ENCODE peak calls at places on chromosome 14, in nine cellular contexts. One of them, this sample, is unnamed.

GRCh38 chr14:87066221-87066817 is 926.7 kb downstream of the GALC start:
- DNase-seq in heart left ventricle: no peak
- DNase-seq in IMR-90: peak; percentile 4
- DNase-seq in adrenal gland: no peak
- DNase-seq in H1: no peak
- DNase-seq in left lung: no peak
- DNase-seq in mammary epithelial cell: peak; percentile 27
- DNase-seq in stomach: no peak
- DNase-seq in transverse colon: no peak
- DNase-seq in this sample: no peak

GRCh38 chr14:54465654-54466053 is 23.1 kb downstream of the GMFB start:
- DNase-seq in heart left ventricle: no peak
- DNase-seq in IMR-90: no peak
- DNase-seq in adrenal gland: no peak
- DNase-seq in H1: no peak
- DNase-seq in left lung: no peak
- DNase-seq in mammary epithelial cell: no peak
- DNase-seq in stomach: no peak
- DNase-seq in transverse colon: no peak
- DNase-seq in this sample: peak; percentile 48

GRCh38 chr14:32620724-32621123 is 291.6 kb downstream of the AKAP6 start:
- DNase-seq in heart left ventricle: no peak
- DNase-seq in IMR-90: peak; percentile 21
- DNase-seq in adrenal gland: no peak
- DNase-seq in H1: no peak
- DNase-seq in left lung: no peak
- DNase-seq in mammary epithelial cell: no peak
- DNase-seq in stomach: no peak
- DNase-seq in transverse colon: no peak
- DNase-seq in this sample: no peak

GRCh38 chr14:89214221-89214965 is 202.6 kb downstream of the FOXN3 start:
- DNase-seq in heart left ventricle: peak; percentile 73
- DNase-seq in IMR-90: no peak
- DNase-seq in adrenal gland: no peak
- DNase-seq in H1: no peak
- DNase-seq in left lung: peak; percentile 85
- DNase-seq in mammary epithelial cell: peak; percentile 7
- DNase-seq in stomach: peak; percentile 96
- DNase-seq in transverse colon: peak; percentile 61
- DNase-seq in this sample: peak; percentile 57

GRCh38 chr14:61889914-61890351 is 127.7 kb downstream of the SNAPC1 start:
- DNase-seq in heart left ventricle: no peak
- DNase-seq in IMR-90: no peak
- DNase-seq in adrenal gland: no peak
- DNase-seq in H1: no peak
- DNase-seq in left lung: no peak
- DNase-seq in mammary epithelial cell: no peak
- DNase-seq in stomach: no peak
- DNase-seq in transverse colon: no peak
- DNase-seq in this sample: no peak

GRCh38 chr14:100673085-100673806 is 53.4 kb upstream of the DLK1 start:
- DNase-seq in heart left ventricle: no peak
- DNase-seq in IMR-90: no peak
- DNase-seq in adrenal gland: no peak
- DNase-seq in H1: peak; percentile 73
- DNase-seq in left lung: peak; percentile 84
- DNase-seq in mammary epithelial cell: no peak
- DNase-seq in stomach: peak; percentile 81
- DNase-seq in transverse colon: peak; percentile 73
- DNase-seq in this sample: peak; percentile 88

GRCh38 chr14:91406451-91406850 is 11.2 kb downstream of the CCDC88C start:
- DNase-seq in heart left ventricle: no peak
- DNase-seq in IMR-90: no peak
- DNase-seq in adrenal gland: no peak
- DNase-seq in H1: no peak
- DNase-seq in left lung: no peak
- DNase-seq in mammary epithelial cell: no peak
- DNase-seq in stomach: no peak
- DNase-seq in transverse colon: no peak
- DNase-seq in this sample: no peak

GRCh38 chr14:85421166-85421877 is 108.6 kb upstream of the FLRT2 start:
- DNase-seq in heart left ventricle: no peak
- DNase-seq in IMR-90: peak; percentile 83
- DNase-seq in adrenal gland: no peak
- DNase-seq in H1: no peak
- DNase-seq in left lung: no peak
- DNase-seq in mammary epithelial cell: peak; percentile 90
- DNase-seq in stomach: no peak
- DNase-seq in transverse colon: no peak
- DNase-seq in this sample: no peak

GRCh38 chr14:23751591-23751990 is 115.4 kb downstream of the DHRS2 start:
- DNase-seq in heart left ventricle: no peak
- DNase-seq in IMR-90: no peak
- DNase-seq in adrenal gland: no peak
- DNase-seq in H1: no peak
- DNase-seq in left lung: no peak
- DNase-seq in mammary epithelial cell: no peak
- DNase-seq in stomach: no peak
- DNase-seq in transverse colon: no peak
- DNase-seq in this sample: no peak

GRCh38 chr14:29906256-29906885 is 21.3 kb downstream of the PRKD1 start:
- DNase-seq in heart left ventricle: no peak
- DNase-seq in IMR-90: peak; percentile 71
- DNase-seq in adrenal gland: peak; percentile 54
- DNase-seq in H1: no peak
- DNase-seq in left lung: no peak
- DNase-seq in mammary epithelial cell: peak; percentile 85
- DNase-seq in stomach: peak; percentile 37
- DNase-seq in transverse colon: no peak
- DNase-seq in this sample: no peak

GRCh38 chr14:70350078-70350477 is 9.4 kb downstream of the COX16 start:
- DNase-seq in heart left ventricle: no peak
- DNase-seq in IMR-90: no peak
- DNase-seq in adrenal gland: no peak
- DNase-seq in H1: peak; percentile 50
- DNase-seq in left lung: no peak
- DNase-seq in mammary epithelial cell: no peak
- DNase-seq in stomach: no peak
- DNase-seq in transverse colon: no peak
- DNase-seq in this sample: no peak

GRCh38 chr14:50569714-50570274 is 9.8 kb downstream of the ATL1 start:
- DNase-seq in heart left ventricle: no peak
- DNase-seq in IMR-90: no peak
- DNase-seq in adrenal gland: no peak
- DNase-seq in H1: no peak
- DNase-seq in left lung: no peak
- DNase-seq in mammary epithelial cell: no peak
- DNase-seq in stomach: no peak
- DNase-seq in transverse colon: no peak
- DNase-seq in this sample: no peak

GRCh38 chr14:93084402-93084801 is 31.3 kb downstream of the ITPK1 start:
- DNase-seq in heart left ventricle: no peak
- DNase-seq in IMR-90: no peak
- DNase-seq in adrenal gland: no peak
- DNase-seq in H1: no peak
- DNase-seq in left lung: peak; percentile 3
- DNase-seq in mammary epithelial cell: no peak
- DNase-seq in stomach: no peak
- DNase-seq in transverse colon: no peak
- DNase-seq in this sample: no peak
- H3K4me1 ChIP-seq in heart left ventricle: peaks cover 43% of the 10 kb centered on the region
- H3K4me1 ChIP-seq in IMR-90: peaks cover 2% of the 10 kb centered on the region
- H3K4me1 ChIP-seq in adrenal gland: no peaks in the 10 kb centered on the region
- H3K4me1 ChIP-seq in H1: peaks cover 14% of the 10 kb centered on the region
- H3K4me1 ChIP-seq in left lung: peaks cover 31% of the 10 kb centered on the region
- H3K4me1 ChIP-seq in mammary epithelial cell: peaks cover 30% of the 10 kb centered on the region
- H3K4me1 ChIP-seq in stomach: no peaks in the 10 kb centered on the region
- H3K4me1 ChIP-seq in transverse colon: peaks cover 4% of the 10 kb centered on the region
- H3K4me1 ChIP-seq in this sample: no peaks in the 10 kb centered on the region

GRCh38 chr14:105013150-105013787 is 7.6 kb downstream of the CDCA4 start:
- DNase-seq in heart left ventricle: peak; percentile 39
- DNase-seq in IMR-90: peak; percentile 10
- DNase-seq in adrenal gland: peak; percentile 25
- DNase-seq in H1: no peak
- DNase-seq in left lung: no peak
- DNase-seq in mammary epithelial cell: no peak
- DNase-seq in stomach: no peak
- DNase-seq in transverse colon: no peak
- DNase-seq in this sample: peak; percentile 86

GRCh38 chr14:105011312-105011990 is 9.4 kb downstream of the CDCA4 start:
- DNase-seq in heart left ventricle: no peak
- DNase-seq in IMR-90: no peak
- DNase-seq in adrenal gland: no peak
- DNase-seq in H1: no peak
- DNase-seq in left lung: no peak
- DNase-seq in mammary epithelial cell: no peak
- DNase-seq in stomach: no peak
- DNase-seq in transverse colon: no peak
- DNase-seq in this sample: no peak

GRCh38 chr14:105014032-105014431 is 6.9 kb downstream of the CDCA4 start:
- DNase-seq in heart left ventricle: no peak
- DNase-seq in IMR-90: no peak
- DNase-seq in adrenal gland: no peak
- DNase-seq in H1: no peak
- DNase-seq in left lung: no peak
- DNase-seq in mammary epithelial cell: no peak
- DNase-seq in stomach: no peak
- DNase-seq in transverse colon: no peak
- DNase-seq in this sample: no peak

GRCh38 chr14:105010891-105011291 is 10.0 kb downstream of the CDCA4 start:
- DNase-seq in heart left ventricle: no peak
- DNase-seq in IMR-90: no peak
- DNase-seq in adrenal gland: no peak
- DNase-seq in H1: no peak
- DNase-seq in left lung: no peak
- DNase-seq in mammary epithelial cell: no peak
- DNase-seq in stomach: no peak
- DNase-seq in transverse colon: peak; percentile 32
- DNase-seq in this sample: peak; percentile 71

GRCh38 chr14:105012171-105012985 is 8.5 kb downstream of the CDCA4 start:
- DNase-seq in heart left ventricle: no peak
- DNase-seq in IMR-90: no peak
- DNase-seq in adrenal gland: peak; percentile 27
- DNase-seq in H1: no peak
- DNase-seq in left lung: no peak
- DNase-seq in mammary epithelial cell: no peak
- DNase-seq in stomach: peak; percentile 53
- DNase-seq in transverse colon: peak; percentile 34
- DNase-seq in this sample: peak; percentile 62
- H3K36me3 ChIP-seq in heart left ventricle: peaks cover 23% of the 10 kb centered on the region
- H3K36me3 ChIP-seq in IMR-90: peaks cover 28% of the 10 kb centered on the region
- H3K36me3 ChIP-seq in adrenal gland: no peaks in the 10 kb centered on the region
- H3K36me3 ChIP-seq in H1: peaks cover 20% of the 10 kb centered on the region
- H3K36me3 ChIP-seq in left lung: peaks cover 45% of the 10 kb centered on the region
- H3K36me3 ChIP-seq in mammary epithelial cell: peaks cover 25% of the 10 kb centered on the region
- H3K36me3 ChIP-seq in stomach: peaks cover 13% of the 10 kb centered on the region
- H3K36me3 ChIP-seq in transverse colon: no peaks in the 10 kb centered on the region
- H3K36me3 ChIP-seq in this sample: peaks cover 51% of the 10 kb centered on the region

DNA sequence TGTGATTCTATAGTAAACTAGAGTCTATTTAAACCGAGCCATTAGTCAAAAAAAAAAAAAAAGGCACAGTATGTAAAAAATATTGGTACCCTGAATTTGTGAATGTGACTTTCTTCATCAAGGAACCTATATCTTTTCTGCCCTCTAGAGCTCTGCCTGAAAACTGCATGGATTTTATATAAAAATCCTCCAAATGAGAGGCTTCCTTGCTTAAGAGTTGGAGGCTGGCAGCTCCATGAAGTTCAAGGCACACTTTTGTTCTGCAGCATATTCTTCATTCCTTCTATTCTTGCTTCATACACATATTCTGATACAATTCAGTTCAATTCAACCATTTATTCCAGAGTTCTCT is 23.1 kb upstream of the NKX2-8 start:
- DNase-seq in heart left ventricle: no peak
- DNase-seq in IMR-90: no peak
- DNase-seq in adrenal gland: no peak
- DNase-seq in H1: no peak
- DNase-seq in left lung: no peak
- DNase-seq in mammary epithelial cell: peak; percentile 10
- DNase-seq in stomach: no peak
- DNase-seq in transverse colon: no peak
- DNase-seq in this sample: no peak
- TF ChIP-seq CTCF in heart left ventricle: no peak
- TF ChIP-seq CTCF in IMR-90: no peak
- TF ChIP-seq CTCF in adrenal gland: no peak
- TF ChIP-seq CTCF in H1: no peak
- TF ChIP-seq CTCF in left lung: no peak
- TF ChIP-seq CTCF in mammary epithelial cell: peak; percentile 21
- TF ChIP-seq CTCF in stomach: no peak
- TF ChIP-seq CTCF in transverse colon: no peak
- TF ChIP-seq CTCF in this sample: no peak

GRCh38 chr14:94907626-94908261 is 137.8 kb upstream of the GSC start:
- DNase-seq in heart left ventricle: no peak
- DNase-seq in IMR-90: no peak
- DNase-seq in adrenal gland: no peak
- DNase-seq in H1: no peak
- DNase-seq in left lung: no peak
- DNase-seq in mammary epithelial cell: no peak
- DNase-seq in stomach: no peak
- DNase-seq in transverse colon: no peak
- DNase-seq in this sample: peak; percentile 58

GRCh38 chr14:94906991-94907587 is 137.2 kb upstream of the GSC start:
- DNase-seq in heart left ventricle: no peak
- DNase-seq in IMR-90: no peak
- DNase-seq in adrenal gland: no peak
- DNase-seq in H1: no peak
- DNase-seq in left lung: no peak
- DNase-seq in mammary epithelial cell: no peak
- DNase-seq in stomach: no peak
- DNase-seq in transverse colon: no peak
- DNase-seq in this sample: no peak

GRCh38 chr14:94906577-94906976 is 136.7 kb upstream of the GSC start:
- DNase-seq in heart left ventricle: no peak
- DNase-seq in IMR-90: no peak
- DNase-seq in adrenal gland: no peak
- DNase-seq in H1: no peak
- DNase-seq in left lung: no peak
- DNase-seq in mammary epithelial cell: no peak
- DNase-seq in stomach: no peak
- DNase-seq in transverse colon: no peak
- DNase-seq in this sample: no peak

GRCh38 chr14:94903338-94903737 is 133.4 kb upstream of the GSC start:
- DNase-seq in heart left ventricle: no peak
- DNase-seq in IMR-90: no peak
- DNase-seq in adrenal gland: no peak
- DNase-seq in H1: no peak
- DNase-seq in left lung: no peak
- DNase-seq in mammary epithelial cell: no peak
- DNase-seq in stomach: no peak
- DNase-seq in transverse colon: no peak
- DNase-seq in this sample: no peak

DNA sequence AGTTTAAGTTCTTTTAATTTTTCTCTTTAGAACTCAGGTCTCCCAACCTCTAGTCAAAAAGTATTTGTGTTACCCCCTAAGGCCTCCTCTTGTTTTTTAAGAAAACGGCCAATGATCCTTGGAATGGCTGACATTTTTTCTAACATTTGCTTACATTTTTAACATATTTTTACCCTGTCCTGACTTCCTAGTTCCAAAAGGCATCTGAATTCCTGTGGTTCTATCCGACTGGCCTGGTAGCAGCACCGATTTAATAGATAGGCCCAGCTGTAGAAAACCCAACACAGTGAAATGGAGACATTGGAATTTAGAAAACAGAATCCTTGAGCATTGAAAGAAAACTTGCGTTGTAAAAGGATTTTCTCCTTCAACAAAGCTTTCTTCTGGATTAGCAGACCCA is 134.7 kb upstream of the GSC start:
- DNase-seq in heart left ventricle: no peak
- DNase-seq in IMR-90: peak; percentile 34
- DNase-seq in adrenal gland: no peak
- DNase-seq in H1: no peak
- DNase-seq in left lung: no peak
- DNase-seq in mammary epithelial cell: no peak
- DNase-seq in stomach: no peak
- DNase-seq in transverse colon: no peak
- DNase-seq in this sample: no peak
- H3K4me1 ChIP-seq in heart left ventricle: no peaks in the 10 kb centered on the region
- H3K4me1 ChIP-seq in IMR-90: no peaks in the 10 kb centered on the region
- H3K4me1 ChIP-seq in adrenal gland: no peaks in the 10 kb centered on the region
- H3K4me1 ChIP-seq in H1: no peaks in the 10 kb centered on the region
- H3K4me1 ChIP-seq in left lung: no peaks in the 10 kb centered on the region
- H3K4me1 ChIP-seq in mammary epithelial cell: no peaks in the 10 kb centered on the region
- H3K4me1 ChIP-seq in stomach: no peaks in the 10 kb centered on the region
- H3K4me1 ChIP-seq in transverse colon: no peaks in the 10 kb centered on the region
- H3K4me1 ChIP-seq in this sample: no peaks in the 10 kb centered on the region

This sample was measured in BE2C.